ENCODE peak calls at places on chromosomes 3 and 15, in six cellular contexts. One of them, this sample, is unnamed.

GRCh38 chr3:13268961-13269391 is 151.1 kb downstream of the NUP210 start:
- DNase-seq in stimulated activated CD8-positive, alpha-beta memory T cell treated with anti-CD3 and anti-CD28 coated beads, Interleukin-12 subunit alpha, Interleukin-12 subunit beta, amount 100 ng/mL, for 4 hours: no peak
- DNase-seq in AG10803: no peak
- DNase-seq in GM12892: no peak
- DNase-seq in HS-5: no peak
- DNase-seq in GM10248: no peak
- DNase-seq in this sample: no peak

GRCh38 chr15:47728886-47729285 is 11.6 kb downstream of the SEMA6D start:
- DNase-seq in stimulated activated CD8-positive, alpha-beta memory T cell treated with anti-CD3 and anti-CD28 coated beads, Interleukin-12 subunit alpha, Interleukin-12 subunit beta, amount 100 ng/mL, for 4 hours: no peak
- DNase-seq in AG10803: no peak
- DNase-seq in GM12892: no peak
- DNase-seq in HS-5: no peak
- DNase-seq in GM10248: no peak
- DNase-seq in this sample: no peak

GRCh38 chr3:156826896-156827882 is 1.0 kb downstream of the LEKR1 start:
- DNase-seq in stimulated activated CD8-positive, alpha-beta memory T cell treated with anti-CD3 and anti-CD28 coated beads, Interleukin-12 subunit alpha, Interleukin-12 subunit beta, amount 100 ng/mL, for 4 hours: no peak
- DNase-seq in AG10803: no peak
- DNase-seq in GM12892: no peak
- DNase-seq in HS-5: no peak
- DNase-seq in GM10248: peak; percentile 41
- DNase-seq in this sample: no peak

GRCh38 chr3:123353852-123354238 is 95.0 kb downstream of the ADCY5 start:
- DNase-seq in stimulated activated CD8-positive, alpha-beta memory T cell treated with anti-CD3 and anti-CD28 coated beads, Interleukin-12 subunit alpha, Interleukin-12 subunit beta, amount 100 ng/mL, for 4 hours: no peak
- DNase-seq in AG10803: peak; percentile 16
- DNase-seq in GM12892: no peak
- DNase-seq in HS-5: no peak
- DNase-seq in GM10248: no peak
- DNase-seq in this sample: no peak

GRCh38 chr3:72494076-72495000 is 353.9 kb downstream of the SHQ1 start:
- DNase-seq in stimulated activated CD8-positive, alpha-beta memory T cell treated with anti-CD3 and anti-CD28 coated beads, Interleukin-12 subunit alpha, Interleukin-12 subunit beta, amount 100 ng/mL, for 4 hours: no peak
- DNase-seq in AG10803: peak; percentile 36
- DNase-seq in GM12892: no peak
- DNase-seq in HS-5: no peak
- DNase-seq in GM10248: no peak
- DNase-seq in this sample: peak; percentile 38

GRCh38 chr15:80512729-80513670 is 108.8 kb downstream of the ARNT2 start:
- DNase-seq in stimulated activated CD8-positive, alpha-beta memory T cell treated with anti-CD3 and anti-CD28 coated beads, Interleukin-12 subunit alpha, Interleukin-12 subunit beta, amount 100 ng/mL, for 4 hours: no peak
- DNase-seq in AG10803: peak; percentile 73
- DNase-seq in GM12892: no peak
- DNase-seq in HS-5: no peak
- DNase-seq in GM10248: no peak
- DNase-seq in this sample: peak; percentile 56

GRCh38 chr15:79003301-79003700 is 58.5 kb upstream of the CTSH start:
- DNase-seq in stimulated activated CD8-positive, alpha-beta memory T cell treated with anti-CD3 and anti-CD28 coated beads, Interleukin-12 subunit alpha, Interleukin-12 subunit beta, amount 100 ng/mL, for 4 hours: no peak
- DNase-seq in AG10803: peak; percentile 42
- DNase-seq in GM12892: no peak
- DNase-seq in HS-5: no peak
- DNase-seq in GM10248: no peak
- DNase-seq in this sample: peak; percentile 57

GRCh38 chr3:13055634-13056033 is 17.6 kb downstream of the IQSEC1 start:
- DNase-seq in stimulated activated CD8-positive, alpha-beta memory T cell treated with anti-CD3 and anti-CD28 coated beads, Interleukin-12 subunit alpha, Interleukin-12 subunit beta, amount 100 ng/mL, for 4 hours: no peak
- DNase-seq in AG10803: no peak
- DNase-seq in GM12892: no peak
- DNase-seq in HS-5: no peak
- DNase-seq in GM10248: no peak
- DNase-seq in this sample: no peak

GRCh38 chr3:126121074-126121473 is 37.1 kb upstream of the SLC41A3 start:
- DNase-seq in stimulated activated CD8-positive, alpha-beta memory T cell treated with anti-CD3 and anti-CD28 coated beads, Interleukin-12 subunit alpha, Interleukin-12 subunit beta, amount 100 ng/mL, for 4 hours: no peak
- DNase-seq in AG10803: no peak
- DNase-seq in GM12892: no peak
- DNase-seq in HS-5: no peak
- DNase-seq in GM10248: no peak
- DNase-seq in this sample: no peak

GRCh38 chr3:150635076-150635475 is 32.0 kb downstream of the SELENOT start:
- DNase-seq in stimulated activated CD8-positive, alpha-beta memory T cell treated with anti-CD3 and anti-CD28 coated beads, Interleukin-12 subunit alpha, Interleukin-12 subunit beta, amount 100 ng/mL, for 4 hours: no peak
- DNase-seq in AG10803: no peak
- DNase-seq in GM12892: no peak
- DNase-seq in HS-5: no peak
- DNase-seq in GM10248: no peak
- DNase-seq in this sample: no peak

GRCh38 chr15:78070049-78070698 is 7.3 kb downstream of the TBC1D2B start:
- DNase-seq in stimulated activated CD8-positive, alpha-beta memory T cell treated with anti-CD3 and anti-CD28 coated beads, Interleukin-12 subunit alpha, Interleukin-12 subunit beta, amount 100 ng/mL, for 4 hours: no peak
- DNase-seq in AG10803: no peak
- DNase-seq in GM12892: no peak
- DNase-seq in HS-5: no peak
- DNase-seq in GM10248: no peak
- DNase-seq in this sample: peak; percentile 46

This sample was measured in fibroblast of mammary gland.